ENCODE peak calls at places on chromosomes 13 and 19, in eight cellular contexts. L is ELR, Z is non-pigmented ciliary epithelial cell, X is AG04450, Q is progenitor cell of endocrine pancreas, H is Right ventricle myocardium superior, A is mammary epithelial cell, U is A172. W is an unnamed sample.

GRCh38 chr13:23990443-23990842 is 93.1 kb upstream of the C1QTNF9B start:
- DNase-seq in Z (no peak), Q (no peak), L (no peak), H (no peak), X (no peak), U (no peak), A (no peak), W (no peak)

GRCh38 chr13:111217661-111218060 is 102.6 kb downstream of the ARHGEF7 start:
- DNase-seq in Z (no peak), L (no peak), Q (no peak), A (no peak), X (no peak), H (no peak), U (no peak), W (no peak)

GRCh38 chr13:49664606-49665005 is 26.7 kb downstream of the EBPL start:
- DNase-seq in L (no peak), H (no peak), A (no peak), U (no peak), Q (no peak), X (no peak), Z (no peak), W (no peak)

GRCh38 chr19:13150919-13151604 is 851 bp downstream of the IER2 start:
- DNase-seq in A (no peak), Q (no peak), U (no peak), L (peak), H (peak), X (no peak), Z (no peak), W (peak)

GRCh38 chr19:1911995-1912394 is 6.8 kb downstream of the ADAT3 start:
- DNase-seq in Z (no peak), H (no peak), A (no peak), Q (no peak), U (no peak), L (no peak), X (no peak), W (no peak)

GRCh38 chr19:16369664-16370576 is 45.3 kb downstream of the KLF2 start:
- DNase-seq in L (no peak), U (no peak), X (no peak), H (peak), Q (no peak), A (no peak), Z (no peak), W (no peak)

GRCh38 chr13:37010424-37010823 is 9.8 kb downstream of the EXOSC8 start:
- DNase-seq in L (no peak), H (no peak), U (no peak), Q (no peak), X (no peak), Z (no peak), A (no peak), W (no peak)

GRCh38 chr19:45280471-45280961 is 29.4 kb downstream of the MARK4 start:
- DNase-seq in U (no peak), X (no peak), H (no peak), Z (no peak), Q (no peak), L (no peak), A (no peak), W (no peak)

GRCh38 chr13:46126552-46127171 is 21.8 kb upstream of the CPB2 start:
- DNase-seq in X (peak), H (peak), L (peak), A (peak), Z (peak), U (peak), Q (peak), W (peak)

GRCh38 chr19:6947745-6948144 is 60.4 kb downstream of the ADGRE1 start:
- DNase-seq in Q (no peak), Z (no peak), U (peak), H (no peak), A (no peak), L (peak), X (no peak), W (peak)

GRCh38 chr13:25067054-25067453 is 28.9 kb upstream of the PABPC3 start:
- DNase-seq in Z (no peak), U (no peak), H (no peak), X (no peak), L (no peak), Q (no peak), A (no peak), W (no peak)

GRCh38 chr19:15234525-15235130 is 2.4 kb upstream of the EPHX3 start:
- DNase-seq in A (no peak), X (no peak), Q (no peak), L (no peak), H (no peak), Z (no peak), U (no peak), W (no peak)

GRCh38 chr13:80012281-80012680 is 328.6 kb downstream of the SPRY2 start:
- DNase-seq in X (no peak), H (no peak), L (peak), Z (no peak), Q (no peak), A (no peak), U (peak), W (no peak)

GRCh38 chr19:14149509-14149994 is 13.2 kb upstream of the ASF1B start:
- DNase-seq in Z (no peak), X (no peak), H (peak), Q (no peak), U (no peak), L (no peak), A (no peak), W (peak)

GRCh38 chr13:47408546-47409319 is 511.9 kb upstream of the HTR2A start:
- DNase-seq in Z (no peak), L (no peak), A (no peak), X (no peak), Q (no peak), H (no peak), U (no peak), W (no peak)

GRCh38 chr13:45861352-45861751 is 9.8 kb upstream of the SIAH3 start:
- DNase-seq in Q (no peak), H (no peak), X (no peak), A (peak), Z (peak), L (peak), U (peak), W (no peak)

GRCh38 chr19:28793391-28794168 is 419.4 kb downstream of the UQCRFS1 start:
- DNase-seq in Z (no peak), L (no peak), H (peak), U (no peak), X (no peak), A (no peak), Q (peak), W (peak)

GRCh38 chr13:61600360-61601033 is 184.8 kb upstream of the PCDH20 start:
- DNase-seq in X (no peak), U (no peak), A (no peak), Q (no peak), H (no peak), L (no peak), Z (no peak), W (no peak)

GRCh38 chr13:21884965-21885567 is 214.2 kb downstream of the FGF9 start:
- DNase-seq in Z (no peak), Q (no peak), L (no peak), U (no peak), A (no peak), X (no peak), H (no peak), W (peak)

GRCh38 chr13:100526299-100527030 is 62.1 kb downstream of the GGACT start:
- DNase-seq in A (no peak), U (no peak), Q (no peak), L (no peak), H (no peak), X (no peak), Z (no peak), W (no peak)

GRCh38 chr19:12773571-12773970 is 1.8 kb downstream of the HOOK2 start:
- DNase-seq in Z (no peak), Q (no peak), L (peak), U (peak), X (no peak), A (peak), H (no peak), W (no peak)

GRCh38 chr19:14703833-14704232 is 14.0 kb downstream of the ZNF333 start:
- DNase-seq in H (no peak), Q (no peak), A (no peak), Z (no peak), U (no peak), L (no peak), X (no peak), W (no peak)

GRCh38 chr19:7692417-7693088 is 9.4 kb downstream of the FCER2 start:
- DNase-seq in Q (no peak), U (no peak), A (no peak), L (no peak), X (no peak), Z (no peak), H (no peak), W (no peak)

GRCh38 chr13:97946951-97947588 is 6.4 kb upstream of the IPO5 start:
- DNase-seq in Z (peak), X (peak), L (peak), A (peak), H (no peak), Q (no peak), U (peak), W (no peak)

GRCh38 chr19:29121684-29122083 is 91.3 kb downstream of the UQCRFS1 start:
- DNase-seq in H (no peak), A (no peak), Z (no peak), U (no peak), Q (no peak), L (peak), X (no peak), W (no peak)